ENCODE peak calls at places on chromosomes 7 and 10, in nine cellular contexts. Y is A172; Q is activated naive CD4-positive, alpha-beta T cell treated with anti-CD3 and anti-CD28 coated beads for 36 hours; G is EH; B is GM04504; E is LHCN-M2; A is globus pallidus; X is HCT116; O is ACHN. Z is an unnamed sample.
A peak's percentile ranks its signal among the peaks of the same experiment; 100 is the strongest.

GRCh38 chr7:44145419-44145968 is 4.4 kb upstream of the MYL7 start:
- DNase-seq in Y (no peak), Q (peak; percentile 64), G (no peak), B (no peak), E (no peak), A (no peak), X (no peak), O (no peak), Z (no peak)

GRCh38 chr10:43884516-43885105 is 235.9 kb upstream of the ZNF32 start:
- DNase-seq in Y (no peak), Q (no peak), G (peak; percentile 67), B (no peak), E (no peak), A (no peak), X (no peak), O (no peak), Z (no peak)

GRCh38 chr10:106802949-106803348 is 361.6 kb downstream of the SORCS1 start:
- DNase-seq in Y (no peak), Q (no peak), G (no peak), B (no peak), E (no peak), A (no peak), X (no peak), O (no peak), Z (no peak)

GRCh38 chr10:124194199-124194824 is 100.9 kb upstream of the CHST15 start:
- DNase-seq in Y (no peak), Q (no peak), G (no peak), B (no peak), E (no peak), A (no peak), X (no peak), O (no peak), Z (no peak)

GRCh38 chr7:13524076-13524475 is 465.4 kb downstream of the ETV1 start:
- DNase-seq in Y (no peak), Q (no peak), G (no peak), B (no peak), E (no peak), A (no peak), X (no peak), O (no peak), Z (no peak)

GRCh38 chr10:99450156-99450555 is 19.7 kb upstream of the GOT1 start:
- DNase-seq in Y (no peak), Q (no peak), G (no peak), B (no peak), E (no peak), A (no peak), X (no peak), O (no peak), Z (no peak)

GRCh38 chr7:121081327-121081936 is 92.9 kb downstream of the CPED1 start:
- DNase-seq in Y (peak; percentile 73), Q (no peak), G (peak; percentile 77), B (peak; percentile 56), E (peak; percentile 96), A (peak; percentile 50), X (peak; percentile 44), O (peak; percentile 88), Z (no peak)

GRCh38 chr7:739455-739963 is 12.4 kb upstream of the PRKAR1B start:
- DNase-seq in Y (no peak), Q (no peak), G (no peak), B (no peak), E (no peak), A (no peak), X (no peak), O (no peak), Z (no peak)

GRCh38 chr10:56116684-56117083 is 244.4 kb downstream of the ZWINT start:
- DNase-seq in Y (peak; percentile 8), Q (no peak), G (no peak), B (no peak), E (no peak), A (no peak), X (no peak), O (peak; percentile 47), Z (no peak)

GRCh38 chr10:15625261-15625660 is 94.5 kb downstream of the ITGA8 start:
- DNase-seq in Y (no peak), Q (no peak), G (no peak), B (no peak), E (no peak), A (no peak), X (no peak), O (no peak), Z (no peak)

GRCh38 chr7:50112250-50112649 is 19.2 kb upstream of the ZPBP start:
- DNase-seq in Y (no peak), Q (peak; percentile 6), G (no peak), B (no peak), E (no peak), A (no peak), X (no peak), O (no peak), Z (no peak)

Z was measured in DND-41.